ENCODE peak calls at places on chromosomes 6 and 20, in eight cellular contexts. N is GM12865, X is endothelial cell, K is A673, I is esophagus squamous epithelium, V is astrocyte of the cerebellum, J is IMR-90, S is ovary. Y is an unnamed sample.

GRCh38 chr20:4563534-4563933 is 158.2 kb upstream of the PRND start:
- DNase-seq in S (no peak), X (peak), V (peak), I (no peak), K (peak), N (peak), J (peak), Y (no peak)

GRCh38 chr6:17167327-17167979 is 65.6 kb downstream of the STMND1 start:
- DNase-seq in J (peak), N (peak), S (no peak), I (no peak), V (no peak), X (peak), K (peak), Y (no peak)

GRCh38 chr6:81561071-81561564 is 191.4 kb downstream of the TENT5A start:
- DNase-seq in N (no peak), I (no peak), X (no peak), J (peak), S (no peak), V (no peak), K (no peak), Y (no peak)

GRCh38 chr6:119602215-119603178 is 252.9 kb upstream of the MAN1A1 start:
- DNase-seq in I (no peak), S (no peak), V (no peak), J (peak), K (no peak), N (no peak), X (no peak), Y (no peak)

GRCh38 chr6:41700577-41701347 is 34.6 kb downstream of the TFEB start:
- DNase-seq in I (no peak), V (no peak), S (no peak), N (no peak), K (no peak), X (no peak), J (no peak), Y (no peak)

GRCh38 chr20:41136695-41137411 is 490 bp upstream of the PLCG1 start:
- DNase-seq in K (peak), J (peak), I (peak), S (peak), X (peak), N (peak), V (no peak), Y (peak)

GRCh38 chr6:128806274-128806673 is 76.7 kb upstream of the LAMA2 start:
- DNase-seq in S (no peak), K (peak), I (no peak), X (no peak), N (no peak), V (no peak), J (no peak), Y (no peak)

GRCh38 chr20:42875581-42875980 is 314.1 kb downstream of the PTPRT start:
- DNase-seq in J (no peak), I (no peak), V (no peak), N (no peak), X (no peak), K (no peak), S (no peak), Y (no peak)

GRCh38 chr6:35977308-35977707 is 47.1 kb downstream of the SLC26A8 start:
- DNase-seq in N (no peak), I (no peak), K (no peak), X (no peak), J (no peak), S (no peak), V (no peak), Y (no peak)

GRCh38 chr6:145310116-145310515 is 425.2 kb downstream of the EPM2A start:
- DNase-seq in N (no peak), K (no peak), X (no peak), I (no peak), J (peak), V (no peak), S (no peak), Y (no peak)

GRCh38 chr20:45611054-45611453 is 18.5 kb upstream of the WFDC10A start:
- DNase-seq in X (no peak), K (peak), I (no peak), J (peak), V (no peak), S (no peak), N (no peak), Y (no peak)

GRCh38 chr6:51675551-51676275 is 411.7 kb downstream of the PKHD1 start:
- DNase-seq in V (no peak), N (no peak), I (no peak), S (no peak), J (no peak), K (no peak), X (no peak), Y (no peak)

GRCh38 chr6:111794716-111795452 is 78.4 kb downstream of the FYN start:
- DNase-seq in K (no peak), I (no peak), S (no peak), X (no peak), N (no peak), J (no peak), V (no peak), Y (no peak)

GRCh38 chr6:55726144-55726543 is 147.2 kb upstream of the HMGCLL1 start:
- DNase-seq in K (no peak), J (no peak), S (no peak), N (no peak), X (no peak), V (no peak), I (no peak), Y (no peak)

GRCh38 chr6:51856508-51856907 is 230.9 kb downstream of the PKHD1 start:
- DNase-seq in S (no peak), N (no peak), X (no peak), I (no peak), K (no peak), J (no peak), V (no peak), Y (no peak)

GRCh38 chr20:14672066-14672465 is 334.7 kb upstream of the FLRT3 start:
- DNase-seq in N (no peak), S (no peak), K (no peak), X (no peak), J (no peak), V (no peak), I (no peak), Y (no peak)

GRCh38 chr20:57089701-57090144 is 176.7 kb downstream of the BMP7 start:
- DNase-seq in K (peak), N (peak), S (peak), I (no peak), V (no peak), J (peak), X (peak), Y (peak)

GRCh38 chr6:130858498-130859160 is 31.4 kb downstream of the SMLR1 start:
- DNase-seq in S (no peak), I (no peak), V (no peak), K (no peak), N (no peak), J (no peak), X (no peak), Y (no peak)

GRCh38 chr6:39665871-39666270 is 59.3 kb downstream of the KIF6 start:
- DNase-seq in X (no peak), J (peak), V (peak), N (no peak), I (no peak), S (no peak), K (no peak), Y (no peak)

GRCh38 chr6:10451828-10452509 is 37.1 kb upstream of the TFAP2A start:
- DNase-seq in X (no peak), V (no peak), J (peak), K (peak), S (no peak), I (no peak), N (no peak), Y (peak)

GRCh38 chr6:80009531-80009930 is 5.1 kb downstream of the TTK start:
- DNase-seq in N (no peak), K (no peak), X (no peak), S (no peak), V (no peak), J (no peak), I (no peak), Y (no peak)

GRCh38 chr6:43847741-43848630 is 78.0 kb downstream of the VEGFA start:
- DNase-seq in K (no peak), I (no peak), S (no peak), J (peak), V (no peak), X (no peak), N (no peak), Y (no peak)

GRCh38 chr6:148055410-148055809 is 287.2 kb upstream of the SASH1 start:
- DNase-seq in J (no peak), K (no peak), V (no peak), I (no peak), N (no peak), S (no peak), X (no peak), Y (no peak)

GRCh38 chr6:53375851-53376250 is 27.1 kb upstream of the ELOVL5 start:
- DNase-seq in S (no peak), J (no peak), K (no peak), I (no peak), X (no peak), V (no peak), N (no peak), Y (no peak)

GRCh38 chr6:132128424-132128823 is 177.3 kb upstream of the CCN2 start:
- DNase-seq in N (no peak), S (no peak), I (no peak), V (no peak), K (peak), X (no peak), J (peak), Y (no peak)

GRCh38 chr20:46398963-46399362 is 7.5 kb downstream of the ELMO2 start:
- DNase-seq in X (no peak), N (no peak), I (no peak), V (no peak), K (no peak), J (no peak), S (no peak), Y (no peak)

DNA sequence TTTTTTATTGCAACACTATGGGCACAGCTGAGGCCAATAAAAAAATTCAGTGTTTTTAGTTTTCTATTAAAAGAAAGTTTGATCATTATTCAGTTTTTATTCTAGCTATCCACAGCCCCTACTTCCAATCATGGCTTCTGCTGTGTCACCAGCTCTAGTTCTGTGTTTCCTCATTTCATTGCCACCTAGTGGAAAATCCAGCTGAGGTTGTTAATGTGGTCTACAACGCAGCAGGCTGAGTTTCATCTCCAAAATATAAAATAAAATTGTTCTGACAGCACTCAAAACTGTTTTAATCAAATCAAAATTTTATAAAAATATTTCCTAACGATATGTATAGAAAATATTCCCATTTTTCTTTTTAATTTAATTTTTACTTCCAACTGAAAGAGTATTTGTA is 13.6 kb downstream of the COL9A1 start:
- DNase-seq in S (no peak), X (no peak), N (no peak), J (no peak), K (peak), V (no peak), I (no peak), Y (no peak)
- TF ChIP-seq CTCF in S (no peak), X (no peak), N (no peak), J (peak), K (peak), V (no peak), I (no peak), Y (peak)

GRCh38 chr6:4450237-4450636 is 314.9 kb upstream of the ECI2 start:
- DNase-seq in S (no peak), X (no peak), N (no peak), K (no peak), J (no peak), I (no peak), V (no peak), Y (no peak)
- TF ChIP-seq CTCF in S (no peak), X (no peak), N (no peak), K (no peak), J (no peak), I (no peak), V (no peak), Y (no peak)

GRCh38 chr6:106733386-106733785 is 104.0 kb downstream of the QRSL1 start:
- DNase-seq in S (no peak), V (no peak), N (no peak), I (no peak), J (no peak), K (no peak), X (no peak), Y (no peak)
- TF ChIP-seq CTCF in S (no peak), V (no peak), N (no peak), I (no peak), J (no peak), K (no peak), X (no peak), Y (no peak)

GRCh38 chr6:45163952-45164766 is 164.0 kb upstream of the RUNX2 start:
- DNase-seq in V (no peak), N (peak), X (no peak), J (no peak), S (no peak), I (no peak), K (no peak), Y (no peak)
- TF ChIP-seq CTCF in V (no peak), N (no peak), X (no peak), J (no peak), S (no peak), I (no peak), K (no peak), Y (no peak)

GRCh38 chr6:143538374-143538773 is 26.9 kb upstream of the FUCA2 start:
- DNase-seq in X (no peak), N (no peak), V (no peak), K (no peak), J (no peak), S (no peak), I (no peak), Y (no peak)

GRCh38 chr6:143536461-143536865 is 24.9 kb upstream of the FUCA2 start:
- DNase-seq in J (peak), S (no peak), K (peak), N (peak), I (no peak), V (no peak), X (no peak), Y (no peak)

GRCh38 chr6:143539106-143539505 is 27.6 kb upstream of the FUCA2 start:
- DNase-seq in J (no peak), K (no peak), S (no peak), V (no peak), N (peak), X (no peak), I (no peak), Y (no peak)

GRCh38 chr6:143535189-143535614 is 23.7 kb upstream of the FUCA2 start:
- DNase-seq in I (no peak), J (no peak), K (no peak), X (no peak), N (no peak), V (no peak), S (no peak), Y (no peak)

GRCh38 chr6:143536866-143537691 is 25.6 kb upstream of the FUCA2 start:
- DNase-seq in N (peak), K (peak), S (peak), J (peak), V (peak), X (peak), I (no peak), Y (no peak)
- TF ChIP-seq CTCF in N (peak), K (peak), S (no peak), J (peak), V (peak), X (no peak), I (no peak), Y (peak)

GRCh38 chr6:13526718-13527668 is 39.6 kb upstream of the GFOD1 start:
- DNase-seq in K (peak), I (no peak), J (no peak), V (no peak), N (peak), X (peak), S (no peak), Y (no peak)
- TF ChIP-seq CTCF in K (no peak), I (no peak), J (no peak), V (no peak), N (no peak), X (no peak), S (no peak), Y (no peak)

GRCh38 chr6:157491571-157492232 is 110.7 kb downstream of the ZDHHC14 start:
- DNase-seq in K (no peak), X (no peak), N (no peak), V (no peak), S (no peak), J (no peak), I (no peak), Y (no peak)
- TF ChIP-seq CTCF in K (no peak), X (no peak), N (no peak), V (no peak), S (no peak), J (no peak), I (no peak), Y (no peak)

GRCh38 chr6:151763938-151764680 is 43.4 kb upstream of the ESR1 start:
- DNase-seq in S (peak), K (peak), X (peak), V (peak), I (no peak), J (peak), N (peak), Y (no peak)

GRCh38 chr6:151762817-151763216 is 44.7 kb upstream of the ESR1 start:
- DNase-seq in X (no peak), J (no peak), S (no peak), K (no peak), I (no peak), V (no peak), N (no peak), Y (no peak)

GRCh38 chr6:151765444-151765886 is 42.0 kb upstream of the ESR1 start:
- DNase-seq in V (peak), X (peak), S (peak), I (no peak), J (peak), K (peak), N (peak), Y (no peak)

GRCh38 chr6:151760486-151760885 is 47.0 kb upstream of the ESR1 start:
- DNase-seq in S (no peak), X (no peak), J (no peak), N (no peak), I (no peak), V (no peak), K (no peak), Y (no peak)

GRCh38 chr6:151763303-151763702 is 44.2 kb upstream of the ESR1 start:
- DNase-seq in V (peak), J (peak), N (no peak), S (peak), I (no peak), X (no peak), K (peak), Y (no peak)
- TF ChIP-seq CTCF in V (peak), J (peak), N (no peak), S (peak), I (peak), X (peak), K (peak), Y (peak)

GRCh38 chr6:165728196-165728595 is 65.2 kb upstream of the PDE10A start:
- DNase-seq in S (no peak), N (no peak), X (no peak), J (no peak), I (no peak), K (no peak), V (no peak), Y (no peak)

GRCh38 chr6:165726290-165726875 is 63.3 kb upstream of the PDE10A start:
- DNase-seq in I (no peak), S (no peak), J (no peak), X (no peak), V (no peak), N (no peak), K (no peak), Y (no peak)

GRCh38 chr6:165723326-165723725 is 60.3 kb upstream of the PDE10A start:
- DNase-seq in J (no peak), V (no peak), I (no peak), X (no peak), N (no peak), K (no peak), S (no peak), Y (no peak)

GRCh38 chr6:165726915-165727314 is 63.9 kb upstream of the PDE10A start:
- DNase-seq in I (no peak), J (no peak), N (no peak), V (no peak), X (no peak), S (no peak), K (no peak), Y (no peak)

GRCh38 chr6:165725201-165725600 is 62.2 kb upstream of the PDE10A start:
- DNase-seq in J (no peak), S (no peak), I (no peak), N (no peak), X (no peak), V (no peak), K (peak), Y (no peak)
- TF ChIP-seq CTCF in J (no peak), S (no peak), I (no peak), N (no peak), X (no peak), V (no peak), K (no peak), Y (no peak)